ENCODE peak calls at places on chromosomes 7 and 10, in ten cellular contexts. C is HFFc6; B is EL; W is RWPE1; X is Peyer's patch; Z is PC-3; V is WTC11; Y is mesenchymal stem cell; O is stimulated activated CD4-positive, alpha-beta T cell treated with anti-CD3 and anti-CD28 coated beads, Interleukin-4, amount 100 ng/mL, for 1 hour; H is T-helper 1 cell. P is an unnamed sample.

GRCh38 chr10:51369903-51370302 is 295.6 kb downstream of the PRKG1 start:
- DNase-seq in X (no peak), Z (peak), O (no peak), V (no peak), Y (peak), W (peak), C (peak), B (peak), H (no peak), P (peak)

GRCh38 chr10:32056136-32057040 is at the start of gene KIF5B:
- DNase-seq in H (peak), B (peak), W (peak), V (peak), Z (peak), O (peak), X (peak), C (peak), Y (peak), P (peak)

GRCh38 chr10:27504897-27505457 is 873 bp downstream of the RAB18 start:
- DNase-seq in O (no peak), Z (no peak), C (peak), B (peak), X (no peak), V (no peak), Y (peak), H (no peak), W (no peak), P (no peak)

GRCh38 chr10:123367181-123367580 is 213.0 kb downstream of the BUB3 start:
- DNase-seq in W (no peak), Y (no peak), V (no peak), C (no peak), Z (no peak), X (no peak), O (no peak), B (no peak), H (no peak), P (no peak)

GRCh38 chr10:93180402-93181040 is 106.8 kb downstream of the CYP26A1 start:
- DNase-seq in X (no peak), C (no peak), V (no peak), H (no peak), O (no peak), Y (no peak), B (peak), W (no peak), Z (no peak), P (peak)

GRCh38 chr10:112583236-112583919 is 136.4 kb downstream of the VTI1A start:
- DNase-seq in W (no peak), B (no peak), X (no peak), C (no peak), O (no peak), Z (no peak), H (no peak), Y (no peak), V (no peak), P (no peak)

GRCh38 chr10:19985745-19986144 is 169.5 kb downstream of the PLXDC2 start:
- DNase-seq in X (no peak), B (no peak), Z (no peak), O (no peak), W (no peak), H (no peak), V (no peak), C (no peak), Y (no peak), P (no peak)

GRCh38 chr7:134685250-134685649 is 38.6 kb downstream of the BPGM start:
- DNase-seq in V (no peak), H (no peak), O (no peak), X (no peak), Y (peak), B (no peak), W (no peak), C (peak), Z (peak), P (no peak)

GRCh38 chr7:41113663-41114062 is 589.2 kb downstream of the INHBA start:
- DNase-seq in H (no peak), X (no peak), W (no peak), Z (no peak), C (no peak), O (no peak), V (no peak), Y (no peak), B (no peak), P (no peak)

GRCh38 chr10:60082341-60083038 is 176.1 kb upstream of the CCDC6 start:
- DNase-seq in B (no peak), W (no peak), Z (no peak), H (no peak), V (no peak), Y (no peak), X (no peak), O (no peak), C (no peak), P (no peak)

GRCh38 chr10:119505131-119505551 is 37.4 kb downstream of the RGS10 start:
- DNase-seq in C (no peak), W (no peak), O (no peak), Z (no peak), H (no peak), V (no peak), X (no peak), Y (no peak), B (no peak), P (no peak)

GRCh38 chr7:6392712-6393666 is 54.8 kb downstream of the DAGLB start:
- DNase-seq in Z (peak), H (no peak), Y (peak), X (peak), O (peak), W (peak), B (peak), V (no peak), C (peak), P (peak)

GRCh38 chr7:120990468-120991118 is 2.1 kb downstream of the CPED1 start:
- DNase-seq in X (no peak), B (peak), W (no peak), O (no peak), V (no peak), H (no peak), Y (no peak), Z (no peak), C (no peak), P (no peak)

GRCh38 chr10:22992621-22993020 is 64.8 kb downstream of the ARMC3 start:
- DNase-seq in Z (no peak), V (no peak), O (no peak), C (no peak), Y (no peak), X (no peak), B (no peak), H (no peak), W (no peak), P (no peak)

GRCh38 chr7:30212720-30213119 is 71.7 kb upstream of the ZNRF2 start:
- DNase-seq in V (no peak), H (no peak), Z (no peak), B (no peak), O (no peak), W (no peak), C (no peak), Y (no peak), X (no peak), P (no peak)

GRCh38 chr10:30980951-30981616 is 50.6 kb downstream of the ZNF438 start:
- DNase-seq in O (no peak), V (no peak), Y (peak), Z (peak), H (no peak), W (no peak), X (no peak), B (peak), C (peak), P (peak)

GRCh38 chr10:125037145-125037544 is 95.2 kb downstream of the ZRANB1 start:
- DNase-seq in C (peak), V (no peak), W (peak), X (peak), Z (peak), B (peak), O (no peak), Y (peak), H (no peak), P (no peak)

GRCh38 chr10:102503264-102504178 is at the start of gene SUFU:
- DNase-seq in H (peak), B (peak), Z (peak), Y (peak), W (peak), V (peak), C (peak), X (peak), O (peak), P (peak)

GRCh38 chr10:70906953-70907618 is 18.7 kb upstream of the PCBD1 start:
- DNase-seq in B (no peak), V (peak), X (peak), Y (no peak), H (no peak), W (no peak), Z (no peak), O (no peak), C (no peak), P (no peak)

GRCh38 chr7:32179567-32179966 is 109.4 kb upstream of the PDE1C start:
- DNase-seq in O (no peak), C (no peak), V (no peak), X (no peak), W (no peak), Y (peak), H (no peak), B (peak), Z (peak), P (no peak)

GRCh38 chr7:139598642-139599041 is 75.2 kb downstream of the CLEC2L start:
- DNase-seq in X (no peak), C (no peak), H (no peak), Z (peak), B (no peak), W (no peak), V (no peak), Y (no peak), O (no peak), P (no peak)

GRCh38 chr7:156177396-156178055 is 365.3 kb upstream of the SHH start:
- DNase-seq in O (no peak), V (no peak), H (no peak), C (no peak), W (no peak), B (no peak), X (no peak), Z (no peak), Y (no peak), P (no peak)

GRCh38 chr10:7121154-7121797 is 289.6 kb downstream of the SFMBT2 start:
- DNase-seq in X (no peak), H (no peak), Z (peak), C (no peak), V (peak), W (peak), O (peak), Y (peak), B (peak), P (peak)

GRCh38 chr7:103445228-103446020 is 583 bp downstream of the SLC26A5 start:
- DNase-seq in Z (no peak), W (no peak), H (no peak), Y (peak), B (peak), O (no peak), V (peak), C (no peak), X (no peak), P (no peak)

GRCh38 chr10:125692246-125692931 is 9.4 kb upstream of the TEX36 start:
- DNase-seq in Z (no peak), H (no peak), B (peak), O (no peak), Y (no peak), X (no peak), W (no peak), C (peak), V (no peak), P (peak)

GRCh38 chr7:15571303-15571878 is 9.6 kb upstream of the AGMO start:
- DNase-seq in X (no peak), H (no peak), Y (no peak), B (peak), Z (peak), O (no peak), W (peak), C (peak), V (no peak), P (no peak)

GRCh38 chr10:128708182-128708581 is 582.0 kb upstream of the MKI67 start:
- DNase-seq in Z (no peak), O (no peak), W (no peak), H (no peak), B (no peak), C (no peak), V (no peak), X (no peak), Y (no peak), P (no peak)